ENCODE peak calls at places on chromosomes 4 and X, in four cellular contexts. U is GM12878, M is HEK293T, V is HepG2. F is an unnamed sample.

GRCh38 chrX:150533863-150534262 is 34.6 kb upstream of the MTM1 start:
- DNase-seq in U (no peak), M (no peak), V (no peak), F (peak; percentile 26)

GRCh38 chrX:53930513-53931380 is 113.5 kb downstream of the PHF8 start:
- DNase-seq in U (no peak), M (no peak), V (peak; percentile 5), F (no peak)

GRCh38 chr4:176376032-176376614 is 56.4 kb downstream of the SPCS3 start:
- DNase-seq in U (no peak), M (peak; percentile 9), V (no peak), F (no peak)

GRCh38 chr4:42655921-42656735 is 777 bp downstream of the ATP8A1 start:
- DNase-seq in U (no peak), M (peak; percentile 28), V (peak; percentile 1), F (no peak)

GRCh38 chr4:2714071-2714770 is 41.9 kb downstream of the TNIP2 start:
- DNase-seq in U (no peak), M (no peak), V (no peak), F (no peak)

GRCh38 chrX:153598541-153599191 is at the start of gene CCNQ:
- DNase-seq in U (no peak), M (peak; percentile 39), V (no peak), F (peak; percentile 25)

GRCh38 chr4:48290146-48290772 is 20.6 kb upstream of the TEC start:
- DNase-seq in U (no peak), M (peak; percentile 55), V (peak; percentile 19), F (peak; percentile 60)

GRCh38 chr4:10171055-10171454 is 54.5 kb upstream of the WDR1 start:
- DNase-seq in U (no peak), M (no peak), V (no peak), F (peak; percentile 67)

GRCh38 chr4:7759221-7759620 is 180.4 kb downstream of the AFAP1 start:
- DNase-seq in U (no peak), M (no peak), V (no peak), F (no peak)

GRCh38 chr4:6472387-6473263 is at the start of gene PPP2R2C:
- DNase-seq in U (no peak), M (peak; percentile 67), V (no peak), F (peak; percentile 42)
- TF ChIP-seq TARDBP in U (no peak), M (no peak), V (no peak), F (no peak)

DNA sequence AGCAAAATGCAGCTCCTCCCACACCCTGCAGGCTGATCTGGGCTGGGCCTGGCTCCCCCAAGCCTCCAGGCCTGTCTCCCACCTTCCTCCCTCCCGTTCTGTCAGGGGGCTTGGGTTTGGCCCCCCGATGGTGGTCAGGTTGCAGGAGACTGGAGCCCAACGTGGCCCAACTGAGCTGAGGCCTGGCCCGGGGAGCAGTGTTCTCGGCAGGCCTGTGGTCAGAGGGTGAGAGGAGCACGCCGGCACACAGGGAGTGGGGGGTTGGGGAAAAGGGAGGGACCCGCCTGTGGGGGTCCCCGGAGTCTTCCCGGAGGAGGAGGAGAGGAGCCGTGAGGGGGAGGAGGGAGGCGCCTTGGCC is 43.2 kb upstream of the NKX1-1 start:
- DNase-seq in U (no peak), M (no peak), V (no peak), F (no peak)
- TF ChIP-seq TARDBP in U (no peak), M (no peak), V (no peak), F (no peak)

GRCh38 chr4:88613417-88613875 is 21.2 kb downstream of the HERC3 start:
- DNase-seq in U (no peak), M (peak; percentile 24), V (no peak), F (no peak)
- TF ChIP-seq TARDBP in U (no peak), M (no peak), V (no peak), F (no peak)

DNA sequence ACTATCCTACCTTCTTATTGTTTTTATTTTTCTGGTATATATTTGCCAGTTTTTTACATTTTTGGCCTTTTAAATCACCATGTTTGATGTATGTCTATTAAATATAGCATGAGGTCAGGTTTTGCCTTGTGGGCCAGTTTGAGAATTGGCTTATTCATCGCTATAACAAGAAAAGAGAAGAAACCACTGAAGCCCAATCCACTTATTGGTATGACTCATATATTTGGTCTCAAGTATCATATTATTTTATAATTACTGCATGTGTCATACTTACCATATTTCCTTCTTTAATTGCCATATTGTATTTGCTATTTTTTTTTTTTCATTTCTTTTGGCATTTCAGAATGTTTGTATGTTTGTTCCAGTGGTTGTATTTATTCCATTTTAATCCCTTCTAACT is 99.3 kb downstream of the IRF2 start:
- DNase-seq in U (no peak), M (no peak), V (no peak), F (no peak)
- TF ChIP-seq TARDBP in U (no peak), M (no peak), V (no peak), F (no peak)

F was measured in K562.